ENCODE peak calls at places on chromosome 6, in five cellular contexts. O, K, C, I and B are unnamed samples. For H3K27me3, the result is how much of the 10 kb centered on the place peaks cover.

GRCh38 chr6:125188594-125189203 is 35.1 kb downstream of the TPD52L1 start:
- DNase-seq in O (no peak), K (no peak), C (no peak), I (no peak), B (no peak)

GRCh38 chr6:126337323-126337722 is 2.6 kb upstream of the CENPW start:
- DNase-seq in O (no peak), K (no peak), C (no peak), I (no peak), B (no peak)

GRCh38 chr6:132041706-132042105 is 90.5 kb upstream of the CCN2 start:
- DNase-seq in O (no peak), K (no peak), C (no peak), I (no peak), B (no peak)

GRCh38 chr6:53161481-53162009 is 12.9 kb upstream of the GCM1 start:
- DNase-seq in O (no peak), K (no peak), C (no peak), I (no peak), B (no peak)

GRCh38 chr6:163415620-163416379 is 1.3 kb downstream of the QKI start:
- DNase-seq in O (peak), K (peak), C (no peak), I (peak), B (no peak)

GRCh38 chr6:87938287-87938686 is 109.4 kb upstream of the SPACA1 start:
- DNase-seq in O (no peak), K (no peak), C (no peak), I (no peak), B (no peak)

GRCh38 chr6:109447878-109448555 is 7.5 kb downstream of the SMPD2 start:
- DNase-seq in O (no peak), K (peak), C (no peak), I (no peak), B (no peak)

GRCh38 chr6:107458687-107459282 is 579 bp downstream of the PDSS2 start:
- DNase-seq in O (peak), K (peak), C (no peak), I (peak), B (no peak)

GRCh38 chr6:155434117-155434516 is 21.5 kb downstream of the NOX3 start:
- DNase-seq in O (no peak), K (no peak), C (no peak), I (no peak), B (no peak)

GRCh38 chr6:90385914-90386313 is 89.3 kb upstream of the BACH2 start:
- DNase-seq in O (no peak), K (no peak), C (no peak), I (no peak), B (no peak)

GRCh38 chr6:54327631-54328030 is 19.4 kb downstream of the TINAG start:
- DNase-seq in O (no peak), K (no peak), C (no peak), I (no peak), B (no peak)

GRCh38 chr6:42978487-42978792 is 541 bp downstream of the PEX6 start:
- DNase-seq in O (no peak), K (peak), C (no peak), I (no peak), B (no peak)

GRCh38 chr6:42981866-42982265 is 2.5 kb upstream of the PPP2R5D start:
- DNase-seq in O (no peak), K (no peak), C (no peak), I (no peak), B (no peak)

GRCh38 chr6:42984001-42984923 is at the start of gene PPP2R5D:
- DNase-seq in O (peak), K (peak), C (peak), I (peak), B (peak)

GRCh38 chr6:42978793-42979522 is at the start of gene PEX6:
- DNase-seq in O (peak), K (peak), C (peak), I (peak), B (peak)

GRCh38 chr6:42979523-42980177 is 669 bp upstream of the PEX6 start:
- DNase-seq in O (no peak), K (no peak), C (no peak), I (no peak), B (no peak)
- TF ChIP-seq JUND in O (no peak), K (no peak), C (no peak), I (no peak), B (no peak)

DNA sequence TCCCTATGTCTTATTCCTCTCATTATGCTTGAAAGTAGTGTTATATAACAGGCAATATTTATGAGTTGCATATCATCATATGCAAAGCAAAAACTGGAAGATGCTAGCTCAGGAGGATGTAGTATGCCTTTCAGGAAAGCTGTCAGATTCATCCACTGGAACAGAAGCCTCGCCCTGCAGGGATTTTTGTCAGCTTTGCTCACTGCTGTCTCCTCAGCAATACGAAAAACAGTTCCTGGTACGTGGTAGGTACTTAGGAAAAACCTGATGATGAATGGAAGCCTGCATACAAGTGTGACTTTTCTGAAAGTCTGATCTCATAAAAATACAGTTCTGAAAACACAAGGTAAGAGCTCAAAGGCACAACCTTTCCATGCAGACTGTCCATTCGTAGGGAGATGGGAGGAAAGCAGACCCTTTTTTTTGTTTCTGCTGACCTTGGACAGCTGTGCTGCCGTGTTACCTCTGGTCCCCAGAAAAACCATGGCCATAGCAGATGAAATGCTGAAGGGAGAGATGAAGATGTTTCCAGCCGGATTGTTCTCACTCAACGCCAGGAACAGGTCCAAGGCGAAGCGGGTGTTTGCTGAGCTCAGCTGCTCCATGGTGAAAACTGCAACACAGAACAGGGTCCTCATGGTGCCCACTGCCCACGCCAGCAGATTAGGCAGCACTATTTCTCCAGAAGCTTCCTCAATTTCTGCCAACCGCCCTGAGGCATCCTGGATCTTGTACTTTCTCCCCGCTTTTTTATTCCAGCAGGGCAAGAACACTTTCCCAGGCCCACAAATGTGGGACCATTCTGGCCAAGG is 1.5 kb downstream of the SERPINB1 start:
- DNase-seq in O (no peak), K (no peak), C (no peak), I (no peak), B (no peak)
- H3K27me3 ChIP-seq in O (under half), K (under half), C (under half), I (under half), B (under half)

GRCh38 chr6:134310817-134311216 is 7.1 kb downstream of the SGK1 start:
- DNase-seq in O (no peak), K (no peak), C (no peak), I (no peak), B (no peak)
- TF ChIP-seq POLR2A in O (no peak), K (no peak), C (no peak), I (no peak), B (no peak)

GRCh38 chr6:69783124-69783523 is 13.7 kb downstream of the LMBRD1 start:
- DNase-seq in O (no peak), K (no peak), C (no peak), I (no peak), B (no peak)

GRCh38 chr6:69775941-69776340 is 20.9 kb downstream of the LMBRD1 start:
- DNase-seq in O (peak), K (no peak), C (no peak), I (no peak), B (no peak)

GRCh38 chr6:69784595-69785377 is 12.0 kb downstream of the LMBRD1 start:
- DNase-seq in O (no peak), K (peak), C (no peak), I (no peak), B (no peak)

GRCh38 chr6:69785697-69786096 is 11.1 kb downstream of the LMBRD1 start:
- DNase-seq in O (no peak), K (no peak), C (no peak), I (no peak), B (no peak)

GRCh38 chr6:69780585-69781178 is 16.1 kb downstream of the LMBRD1 start:
- DNase-seq in O (peak), K (no peak), C (no peak), I (no peak), B (no peak)
- TF ChIP-seq JUND in O (peak), K (no peak), C (peak), I (no peak), B (no peak)

DNA sequence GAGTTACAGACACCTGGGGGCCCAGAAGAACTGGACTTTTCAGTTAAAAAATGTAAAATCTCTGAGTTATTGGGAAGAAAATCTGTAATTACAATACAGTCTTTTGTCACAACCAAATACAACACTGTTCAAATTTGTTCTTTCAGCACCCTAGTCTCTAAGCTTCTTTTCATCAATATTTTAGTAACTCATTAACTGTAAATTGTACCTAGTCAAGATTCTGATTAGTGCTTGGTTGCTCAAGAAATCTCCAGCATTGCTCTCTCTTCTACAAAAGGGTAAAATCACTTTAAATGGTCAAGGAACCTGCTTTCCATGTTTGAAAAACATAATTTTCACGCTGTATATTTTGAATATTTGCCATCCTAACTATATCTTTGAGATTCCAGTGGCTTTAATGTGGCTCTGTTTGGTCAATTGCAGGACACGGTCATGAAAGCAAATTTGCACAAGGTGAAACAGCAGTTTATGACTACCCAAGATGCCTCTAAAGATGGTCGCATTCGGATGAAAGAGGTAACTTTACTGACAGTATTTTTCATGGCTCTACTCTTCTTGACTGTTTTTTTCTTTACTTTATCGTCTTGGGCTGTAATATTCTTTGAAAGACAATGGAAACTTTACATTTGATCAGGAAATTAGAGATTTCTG is 9.2 kb downstream of the SCGN start:
- DNase-seq in O (peak), K (no peak), C (no peak), I (no peak), B (no peak)
- H3K27me3 ChIP-seq in O (under half), K (under half), C (under half), I (under half), B (under half)

GRCh38 chr6:26232306-26232949 is 132.6 kb upstream of the BTN3A2 start:
- DNase-seq in O (no peak), K (no peak), C (no peak), I (no peak), B (no peak)

GRCh38 chr6:26233608-26234420 is 131.2 kb upstream of the BTN3A2 start:
- DNase-seq in O (no peak), K (peak), C (no peak), I (peak), B (no peak)

GRCh38 chr6:26232950-26233607 is 131.9 kb upstream of the BTN3A2 start:
- DNase-seq in O (no peak), K (no peak), C (no peak), I (peak), B (no peak)

GRCh38 chr6:26230336-26230735 is 134.7 kb upstream of the BTN3A2 start:
- DNase-seq in O (no peak), K (no peak), C (no peak), I (no peak), B (no peak)

GRCh38 chr6:26231006-26231587 is 133.9 kb upstream of the BTN3A2 start:
- DNase-seq in O (no peak), K (no peak), C (no peak), I (no peak), B (no peak)
- TF ChIP-seq POLR2A in O (no peak), K (peak), C (no peak), I (no peak), B (peak)

GRCh38 chr6:92538296-92538695 is 881.1 kb downstream of the EPHA7 start:
- DNase-seq in O (no peak), K (no peak), C (no peak), I (no peak), B (no peak)
- TF ChIP-seq JUND in O (no peak), K (no peak), C (no peak), I (no peak), B (no peak)

GRCh38 chr6:6319947-6320811 is at the start of gene F13A1:
- DNase-seq in O (no peak), K (no peak), C (no peak), I (no peak), B (no peak)

GRCh38 chr6:6328451-6328850 is 8.0 kb upstream of the F13A1 start:
- DNase-seq in O (no peak), K (no peak), C (no peak), I (no peak), B (no peak)

GRCh38 chr6:6320901-6321300 is 439 bp upstream of the F13A1 start:
- DNase-seq in O (no peak), K (no peak), C (no peak), I (no peak), B (peak)

GRCh38 chr6:6317825-6318733 is 2.4 kb downstream of the F13A1 start:
- DNase-seq in O (no peak), K (no peak), C (no peak), I (no peak), B (peak)

GRCh38 chr6:6323352-6323751 is 2.9 kb upstream of the F13A1 start:
- DNase-seq in O (no peak), K (no peak), C (no peak), I (no peak), B (no peak)
- H3K27me3 ChIP-seq in O (under half), K (under half), C (under half), I (under half), B (under half)

GRCh38 chr6:46350714-46351113 is 140.5 kb downstream of the RCAN2 start:
- DNase-seq in O (no peak), K (no peak), C (no peak), I (no peak), B (no peak)
- TF ChIP-seq POLR2A in O (no peak), K (no peak), C (no peak), I (no peak), B (no peak)

GRCh38 chr6:30169658-30170614 is 6.6 kb downstream of the TRIM15 start:
- DNase-seq in O (peak), K (peak), C (peak), I (peak), B (no peak)
- TF ChIP-seq JUND in O (no peak), K (no peak), C (no peak), I (no peak), B (no peak)